ENCODE peak calls at places on chromosome 1, in eight cellular contexts. K, C, J, W, A, D, G and P are unnamed samples.

GRCh38 chr1:35282172-35282571 is 13.7 kb downstream of the ZMYM4 start:
- DNase-seq in K (no peak), C (no peak), J (no peak), W (no peak), A (no peak), D (no peak), G (no peak), P (no peak)

GRCh38 chr1:14597343-14598006 is 1.0 kb upstream of the KAZN start:
- DNase-seq in K (no peak), C (no peak), J (no peak), W (no peak), A (no peak), D (no peak), G (peak; percentile 29), P (no peak)

GRCh38 chr1:44881011-44881632 is 38.1 kb upstream of the PTCH2 start:
- DNase-seq in K (peak; percentile 78), C (no peak), J (peak; percentile 86), W (no peak), A (peak; percentile 35), D (peak; percentile 91), G (peak; percentile 85), P (peak; percentile 12)

GRCh38 chr1:169044971-169045370 is 61.5 kb upstream of the ATP1B1 start:
- DNase-seq in K (no peak), C (no peak), J (no peak), W (no peak), A (no peak), D (no peak), G (no peak), P (no peak)

GRCh38 chr1:37475380-37476086 is 1.2 kb downstream of the ZC3H12A start:
- DNase-seq in K (no peak), C (no peak), J (no peak), W (no peak), A (no peak), D (peak; percentile 71), G (no peak), P (no peak)

GRCh38 chr1:229950908-229951307 is 116.1 kb upstream of the GALNT2 start:
- DNase-seq in K (no peak), C (no peak), J (no peak), W (no peak), A (no peak), D (no peak), G (no peak), P (no peak)

GRCh38 chr1:65703853-65704252 is 88.8 kb upstream of the PDE4B start:
- DNase-seq in K (no peak), C (no peak), J (no peak), W (no peak), A (no peak), D (no peak), G (no peak), P (no peak)

GRCh38 chr1:3564921-3565831 is 46.1 kb downstream of the MEGF6 start:
- DNase-seq in K (peak; percentile 10), C (peak; percentile 17), J (peak; percentile 4), W (no peak), A (no peak), D (peak; percentile 91), G (peak; percentile 82), P (no peak)

GRCh38 chr1:156368889-156369684 is at the start of gene RHBG:
- DNase-seq in K (no peak), C (peak; percentile 32), J (no peak), W (peak; percentile 86), A (no peak), D (peak; percentile 78), G (no peak), P (no peak)

GRCh38 chr1:199335496-199335895 is 692.0 kb upstream of the NR5A2 start:
- DNase-seq in K (peak; percentile 11), C (no peak), J (peak; percentile 14), W (no peak), A (no peak), D (no peak), G (no peak), P (peak; percentile 35)